ENCODE peak calls at places on chromosomes 1 and 21, in five cellular contexts. One of them, this sample, is unnamed.

GRCh38 chr1:83999316-83999819 is 436 bp upstream of the TTLL7 start:
- DNase-seq in GM12878: no peak
- DNase-seq in HepG2: peak
- DNase-seq in K562: peak
- DNase-seq in H1: no peak
- DNase-seq in this sample: peak

GRCh38 chr1:220775238-220775853 is 11.4 kb upstream of the MTARC1 start:
- DNase-seq in GM12878: no peak
- DNase-seq in HepG2: peak
- DNase-seq in K562: peak
- DNase-seq in H1: peak
- DNase-seq in this sample: peak

GRCh38 chr1:87820667-87821066 is 492.0 kb downstream of the LMO4 start:
- DNase-seq in GM12878: no peak
- DNase-seq in HepG2: no peak
- DNase-seq in K562: no peak
- DNase-seq in H1: no peak
- DNase-seq in this sample: no peak

GRCh38 chr1:201190624-201191051 is at the start of gene IGFN1:
- DNase-seq in GM12878: no peak
- DNase-seq in HepG2: no peak
- DNase-seq in K562: no peak
- DNase-seq in H1: peak
- DNase-seq in this sample: no peak

GRCh38 chr1:30466610-30467009 is 256.8 kb downstream of the MATN1 start:
- DNase-seq in GM12878: no peak
- DNase-seq in HepG2: no peak
- DNase-seq in K562: no peak
- DNase-seq in H1: no peak
- DNase-seq in this sample: no peak

GRCh38 chr1:154352581-154353459 is 27.5 kb downstream of the ATP8B2 start:
- DNase-seq in GM12878: no peak
- DNase-seq in HepG2: no peak
- DNase-seq in K562: peak
- DNase-seq in H1: peak
- DNase-seq in this sample: no peak

GRCh38 chr1:155989242-155989991 is 11.1 kb upstream of the ARHGEF2 start:
- DNase-seq in GM12878: no peak
- DNase-seq in HepG2: peak
- DNase-seq in K562: peak
- DNase-seq in H1: peak
- DNase-seq in this sample: no peak

GRCh38 chr21:32143222-32143939 is 135.5 kb downstream of the MIS18A start:
- DNase-seq in GM12878: no peak
- DNase-seq in HepG2: no peak
- DNase-seq in K562: peak
- DNase-seq in H1: peak
- DNase-seq in this sample: no peak

GRCh38 chr1:98068016-98068415 is 147.2 kb upstream of the DPYD start:
- DNase-seq in GM12878: no peak
- DNase-seq in HepG2: no peak
- DNase-seq in K562: no peak
- DNase-seq in H1: no peak
- DNase-seq in this sample: no peak

GRCh38 chr1:150553392-150554085 is 4.3 kb downstream of the ADAMTSL4 start:
- DNase-seq in GM12878: no peak
- DNase-seq in HepG2: no peak
- DNase-seq in K562: no peak
- DNase-seq in H1: no peak
- DNase-seq in this sample: no peak

GRCh38 chr1:180935326-180936109 is 22.8 kb downstream of the KIAA1614 start:
- DNase-seq in GM12878: no peak
- DNase-seq in HepG2: peak
- DNase-seq in K562: peak
- DNase-seq in H1: no peak
- DNase-seq in this sample: no peak

GRCh38 chr1:211738709-211739301 is 63.4 kb upstream of the NEK2 start:
- DNase-seq in GM12878: no peak
- DNase-seq in HepG2: no peak
- DNase-seq in K562: no peak
- DNase-seq in H1: no peak
- DNase-seq in this sample: no peak

GRCh38 chr1:32898958-32899357 is 2.2 kb downstream of the TMEM54 start:
- DNase-seq in GM12878: no peak
- DNase-seq in HepG2: no peak
- DNase-seq in K562: no peak
- DNase-seq in H1: no peak
- DNase-seq in this sample: no peak

GRCh38 chr21:34558960-34559631 is 47.1 kb upstream of the KCNE1 start:
- DNase-seq in GM12878: no peak
- DNase-seq in HepG2: no peak
- DNase-seq in K562: no peak
- DNase-seq in H1: no peak
- DNase-seq in this sample: no peak

GRCh38 chr1:13749543-13750307 is 49.7 kb downstream of the PRDM2 start:
- DNase-seq in GM12878: no peak
- DNase-seq in HepG2: peak
- DNase-seq in K562: peak
- DNase-seq in H1: peak
- DNase-seq in this sample: peak

GRCh38 chr1:211830330-211831142 is at the start of gene LPGAT1:
- DNase-seq in GM12878: no peak
- DNase-seq in HepG2: peak
- DNase-seq in K562: peak
- DNase-seq in H1: peak
- DNase-seq in this sample: peak

GRCh38 chr1:55931272-55931940 is 648.0 kb downstream of the PLPP3 start:
- DNase-seq in GM12878: no peak
- DNase-seq in HepG2: no peak
- DNase-seq in K562: no peak
- DNase-seq in H1: no peak
- DNase-seq in this sample: no peak

GRCh38 chr1:90534116-90534515 is 183.0 kb downstream of the BARHL2 start:
- DNase-seq in GM12878: no peak
- DNase-seq in HepG2: no peak
- DNase-seq in K562: no peak
- DNase-seq in H1: no peak
- DNase-seq in this sample: no peak

GRCh38 chr1:46461017-46461808 is 28.4 kb upstream of the DMBX1 start:
- DNase-seq in GM12878: no peak
- DNase-seq in HepG2: no peak
- DNase-seq in K562: peak
- DNase-seq in H1: no peak
- DNase-seq in this sample: no peak

GRCh38 chr1:220271706-220272046 is 577 bp downstream of the RAB3GAP2 start:
- DNase-seq in GM12878: no peak
- DNase-seq in HepG2: no peak
- DNase-seq in K562: peak
- DNase-seq in H1: no peak
- DNase-seq in this sample: peak

GRCh38 chr1:85663382-85663781 is 44.9 kb downstream of the ZNHIT6 start:
- DNase-seq in GM12878: no peak
- DNase-seq in HepG2: peak
- DNase-seq in K562: no peak
- DNase-seq in H1: no peak
- DNase-seq in this sample: no peak
- TF ChIP-seq CTCF in GM12878: no peak
- TF ChIP-seq CTCF in HepG2: no peak
- TF ChIP-seq CTCF in K562: no peak
- TF ChIP-seq CTCF in H1: no peak
- TF ChIP-seq CTCF in this sample: no peak

GRCh38 chr1:15454256-15454655 is 2.3 kb upstream of the CELA2A start:
- DNase-seq in GM12878: no peak
- DNase-seq in HepG2: no peak
- DNase-seq in K562: no peak
- DNase-seq in H1: no peak
- DNase-seq in this sample: no peak
- TF ChIP-seq HDAC2 in GM12878: no peak
- TF ChIP-seq HDAC2 in HepG2: no peak
- TF ChIP-seq HDAC2 in K562: no peak
- TF ChIP-seq HDAC2 in H1: no peak
- TF ChIP-seq HDAC2 in this sample: no peak

DNA sequence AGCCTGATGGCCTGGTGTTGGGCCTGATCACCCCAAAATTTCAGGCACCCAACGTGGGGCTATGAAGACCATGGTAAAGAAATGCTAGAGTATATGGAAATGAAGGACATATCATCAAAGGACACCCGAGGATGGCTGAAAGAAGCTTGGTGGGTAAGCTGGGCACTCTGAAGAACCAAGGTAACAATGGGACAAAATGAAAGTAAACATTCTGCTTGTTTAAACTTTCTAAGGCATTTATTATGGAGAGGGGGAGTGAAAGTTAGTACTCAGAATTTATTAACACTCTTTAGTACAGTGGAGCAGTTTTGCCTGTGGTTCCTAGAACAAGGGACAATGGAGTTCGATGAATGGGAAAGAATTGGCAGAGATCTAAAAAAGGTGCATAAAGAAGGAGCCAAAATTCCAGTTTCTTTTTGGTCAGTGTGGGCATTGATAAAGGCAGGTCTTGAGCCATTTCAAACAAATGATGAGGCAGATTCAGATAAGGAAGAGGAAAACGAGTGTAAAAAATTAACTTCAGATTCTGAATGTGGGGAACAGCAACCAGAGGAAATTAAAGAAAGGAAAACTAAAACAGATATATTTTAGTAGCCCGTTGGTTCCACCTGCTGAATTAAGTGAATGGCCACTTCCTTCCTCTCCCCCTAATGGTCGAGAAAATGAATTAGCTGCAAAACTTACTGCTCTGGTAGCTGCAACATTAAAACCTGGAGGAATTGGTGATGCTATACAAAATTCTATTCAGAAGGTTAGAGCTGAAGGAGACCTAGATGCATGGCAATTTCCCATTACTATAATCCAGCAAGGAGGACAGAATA is 8.4 kb upstream of the PM20D1 start:
- DNase-seq in GM12878: no peak
- DNase-seq in HepG2: no peak
- DNase-seq in K562: no peak
- DNase-seq in H1: no peak
- DNase-seq in this sample: no peak
- TF ChIP-seq CTCF in GM12878: no peak
- TF ChIP-seq CTCF in HepG2: no peak
- TF ChIP-seq CTCF in K562: peak
- TF ChIP-seq CTCF in H1: no peak
- TF ChIP-seq CTCF in this sample: no peak

DNA sequence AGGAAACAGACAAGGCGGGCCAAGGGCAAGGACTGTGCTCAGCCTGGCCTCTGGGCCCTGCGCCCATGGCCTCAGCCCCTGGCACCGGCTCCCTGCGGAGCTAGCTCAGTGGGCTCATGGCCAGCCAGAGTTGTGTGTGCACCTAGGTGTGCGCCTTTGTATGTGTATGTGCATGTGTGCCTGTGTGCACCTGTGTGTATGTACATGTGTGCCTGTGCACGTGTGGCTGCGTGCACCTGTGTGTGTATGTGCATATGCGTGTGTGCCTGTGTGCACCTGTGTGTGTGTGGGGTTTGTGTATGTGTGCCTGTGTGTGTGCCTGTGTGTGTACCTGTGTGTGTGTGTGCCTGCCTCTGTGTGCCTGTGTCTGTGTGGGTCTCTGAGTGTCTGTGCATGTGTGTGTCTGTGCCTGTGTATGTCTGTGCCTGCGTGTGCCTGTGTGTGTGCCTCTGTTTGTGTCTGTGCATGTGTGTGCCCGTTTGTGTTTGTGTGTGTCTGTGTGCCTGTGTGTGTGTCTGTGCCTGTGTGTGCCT is 7.4 kb downstream of the GPR137B start:
- DNase-seq in GM12878: no peak
- DNase-seq in HepG2: no peak
- DNase-seq in K562: no peak
- DNase-seq in H1: no peak
- DNase-seq in this sample: no peak
- TF ChIP-seq HDAC2 in GM12878: no peak
- TF ChIP-seq HDAC2 in HepG2: no peak
- TF ChIP-seq HDAC2 in K562: no peak
- TF ChIP-seq HDAC2 in H1: no peak
- TF ChIP-seq HDAC2 in this sample: no peak

This sample was measured in A549.